ENCODE peak calls at places on chromosome 11, in ten cellular contexts. H is uterus; S is brain microvascular endothelial cell; G is small intestine; P is lung; Z is hippocampal formation; M is AG04450; C is AG09319; A is stimulated activated CD8-positive, alpha-beta memory T cell treated with anti-CD3 and anti-CD28 coated beads, Interleukin-12 subunit alpha, Interleukin-12 subunit beta, amount 100 ng/mL, for 4 hours; N is fibroblast of pulmonary artery. F is an unnamed sample.

GRCh38 chr11:15965562-15966250 is 390.6 kb downstream of the SOX6 start:
- DNase-seq in Z (no peak), A (no peak), G (no peak), H (no peak), P (peak), M (no peak), S (no peak), C (no peak), N (no peak), F (no peak)

GRCh38 chr11:64339319-64339718 is 685 bp upstream of the CCDC88B start:
- DNase-seq in P (no peak), G (no peak), A (no peak), N (no peak), H (no peak), M (no peak), Z (no peak), S (no peak), C (no peak), F (peak)

GRCh38 chr11:109026891-109027489 is 362.1 kb downstream of the DDX10 start:
- DNase-seq in P (no peak), G (no peak), C (no peak), A (no peak), Z (no peak), M (no peak), N (peak), S (no peak), H (no peak), F (no peak)

GRCh38 chr11:70381350-70381749 is 17.0 kb upstream of the CTTN start:
- DNase-seq in P (no peak), Z (no peak), C (no peak), N (no peak), S (no peak), A (no peak), G (no peak), M (no peak), H (no peak), F (no peak)

GRCh38 chr11:105229257-105229656 is 89.7 kb upstream of the CARD18 start:
- DNase-seq in M (peak), Z (no peak), S (no peak), H (no peak), N (peak), P (no peak), A (no peak), C (no peak), G (no peak), F (no peak)

GRCh38 chr11:69467646-69468045 is 13.8 kb upstream of the LINC01488 start:
- DNase-seq in N (no peak), M (no peak), S (no peak), C (no peak), Z (no peak), A (no peak), G (no peak), P (no peak), H (no peak), F (peak)

GRCh38 chr11:3202759-3203158 is 15.9 kb downstream of the MRGPRG start:
- DNase-seq in N (no peak), C (no peak), A (no peak), P (no peak), G (no peak), S (no peak), Z (no peak), H (no peak), M (no peak), F (peak)

GRCh38 chr11:93389737-93390136 is 59.2 kb downstream of the DEUP1 start:
- DNase-seq in A (no peak), H (no peak), M (no peak), C (no peak), P (no peak), Z (no peak), N (no peak), G (no peak), S (no peak), F (no peak)

GRCh38 chr11:22337571-22338464 is at the start of gene SLC17A6:
- DNase-seq in Z (no peak), S (peak), H (no peak), C (no peak), M (no peak), G (peak), N (peak), A (no peak), P (no peak), F (no peak)

GRCh38 chr11:35017528-35018342 is 101.3 kb downstream of the PDHX start:
- DNase-seq in P (no peak), Z (no peak), S (no peak), A (no peak), G (no peak), N (no peak), M (no peak), H (no peak), C (no peak), F (no peak)

GRCh38 chr11:130634981-130635473 is 186.6 kb downstream of the ADAMTS15 start:
- DNase-seq in Z (no peak), M (no peak), S (peak), H (no peak), N (peak), A (no peak), P (no peak), G (no peak), C (no peak), F (no peak)

GRCh38 chr11:68692115-68692514 is 7.8 kb downstream of the GAL start:
- DNase-seq in Z (no peak), M (no peak), P (no peak), C (no peak), A (no peak), S (no peak), H (no peak), G (no peak), N (no peak), F (no peak)

GRCh38 chr11:70721006-70721405 is 322.7 kb downstream of the CTTN start:
- DNase-seq in S (no peak), C (no peak), M (no peak), P (no peak), Z (no peak), G (no peak), H (no peak), N (no peak), A (no peak), F (no peak)

GRCh38 chr11:67373916-67374570 is 645 bp upstream of the CLCF1 start:
- DNase-seq in A (peak), H (peak), M (peak), P (peak), S (peak), C (peak), Z (no peak), N (peak), G (peak), F (peak)

F was measured in WERI-Rb-1.